ENCODE peak calls at places on chromosome 10, in ten cellular contexts. C is SJSA1; N is anterior cingulate cortex; O is NAMALWA; T is cardiac fibroblast; M is AG09319; Z is GDM1; X is GM20000; L is effector CD4-positive, alpha-beta T cell; Q is central memory CD4-positive, alpha-beta T cell. H is an unnamed sample.

GRCh38 chr10:49624629-49625028 is 10.8 kb downstream of the CHAT start:
- DNase-seq in C (no peak), N (no peak), O (no peak), T (no peak), M (no peak), Z (no peak), X (no peak), L (no peak), Q (no peak), H (no peak)

GRCh38 chr10:104577171-104577570 is 63.9 kb upstream of the SORCS3 start:
- DNase-seq in C (no peak), N (no peak), O (no peak), T (no peak), M (no peak), Z (no peak), X (no peak), L (no peak), Q (no peak), H (no peak)

GRCh38 chr10:131972474-131973071 is 9.2 kb downstream of the BNIP3 start:
- DNase-seq in C (peak), N (no peak), O (no peak), T (peak), M (no peak), Z (no peak), X (no peak), L (peak), Q (peak), H (no peak)

GRCh38 chr10:23340346-23340745 is 4.3 kb downstream of the C10orf67 start:
- DNase-seq in C (no peak), N (no peak), O (no peak), T (no peak), M (no peak), Z (no peak), X (no peak), L (no peak), Q (no peak), H (no peak)

GRCh38 chr10:71285180-71285545 is 33.9 kb upstream of the SLC29A3 start:
- DNase-seq in C (no peak), N (peak), O (peak), T (peak), M (no peak), Z (no peak), X (peak), L (no peak), Q (no peak), H (peak)

GRCh38 chr10:84343831-84344230 is 15.4 kb downstream of the CCSER2 start:
- DNase-seq in C (no peak), N (no peak), O (no peak), T (no peak), M (no peak), Z (no peak), X (no peak), L (no peak), Q (no peak), H (no peak)

GRCh38 chr10:124598196-124598595 is 136.6 kb downstream of the LHPP start:
- DNase-seq in C (no peak), N (no peak), O (no peak), T (no peak), M (no peak), Z (no peak), X (no peak), L (no peak), Q (no peak), H (peak)

GRCh38 chr10:78974409-78975317 is 94.1 kb upstream of the ZMIZ1 start:
- DNase-seq in C (peak), N (peak), O (peak), T (peak), M (peak), Z (peak), X (peak), L (peak), Q (peak), H (peak)

GRCh38 chr10:49076741-49077521 is 38.4 kb downstream of the VSTM4 start:
- DNase-seq in C (no peak), N (no peak), O (no peak), T (no peak), M (no peak), Z (peak), X (peak), L (no peak), Q (no peak), H (no peak)

GRCh38 chr10:106571216-106571954 is 593.1 kb downstream of the SORCS1 start:
- DNase-seq in C (no peak), N (no peak), O (peak), T (peak), M (no peak), Z (no peak), X (peak), L (no peak), Q (no peak), H (no peak)